ENCODE peak calls at places on chromosomes 2 and 18, in nine cellular contexts. One of them, this sample, is unnamed.

GRCh38 chr2:54083021-54083420 is 32.4 kb upstream of the ACYP2 start:
- DNase-seq in cerebellum: no peak
- DNase-seq in NCI-H2081: no peak
- DNase-seq in GM04504: no peak
- DNase-seq in NB4: no peak
- DNase-seq in GM12865: no peak
- DNase-seq in MV-4-11: no peak
- DNase-seq in DMS 273 treated with DMSO at 0.1 percent for 48 hours: no peak
- DNase-seq in activated naive CD4-positive, alpha-beta T cell: no peak
- DNase-seq in this sample: no peak

GRCh38 chr2:68710336-68710735 is 24.3 kb upstream of the ARHGAP25 start:
- DNase-seq in cerebellum: no peak
- DNase-seq in MV-4-11: no peak
- DNase-seq in activated naive CD4-positive, alpha-beta T cell: no peak
- DNase-seq in NB4: no peak
- DNase-seq in GM12865: no peak
- DNase-seq in NCI-H2081: no peak
- DNase-seq in GM04504: no peak
- DNase-seq in DMS 273 treated with DMSO at 0.1 percent for 48 hours: no peak
- DNase-seq in this sample: no peak

GRCh38 chr18:44802508-44802907 is 121.8 kb downstream of the SETBP1 start:
- DNase-seq in NCI-H2081: no peak
- DNase-seq in cerebellum: no peak
- DNase-seq in MV-4-11: no peak
- DNase-seq in GM12865: no peak
- DNase-seq in NB4: no peak
- DNase-seq in GM04504: no peak
- DNase-seq in activated naive CD4-positive, alpha-beta T cell: no peak
- DNase-seq in DMS 273 treated with DMSO at 0.1 percent for 48 hours: peak
- DNase-seq in this sample: no peak

GRCh38 chr18:9321017-9321452 is 13.5 kb upstream of the TWSG1 start:
- DNase-seq in NB4: no peak
- DNase-seq in cerebellum: no peak
- DNase-seq in DMS 273 treated with DMSO at 0.1 percent for 48 hours: no peak
- DNase-seq in NCI-H2081: no peak
- DNase-seq in GM04504: no peak
- DNase-seq in GM12865: no peak
- DNase-seq in MV-4-11: no peak
- DNase-seq in activated naive CD4-positive, alpha-beta T cell: no peak
- DNase-seq in this sample: peak

GRCh38 chr2:48531141-48531648 is 1.2 kb downstream of the STON1 start:
- DNase-seq in NB4: peak
- DNase-seq in activated naive CD4-positive, alpha-beta T cell: no peak
- DNase-seq in cerebellum: peak
- DNase-seq in GM04504: peak
- DNase-seq in DMS 273 treated with DMSO at 0.1 percent for 48 hours: no peak
- DNase-seq in NCI-H2081: peak
- DNase-seq in GM12865: no peak
- DNase-seq in MV-4-11: peak
- DNase-seq in this sample: peak

GRCh38 chr2:12950957-12951656 is 234.4 kb downstream of the TRIB2 start:
- DNase-seq in DMS 273 treated with DMSO at 0.1 percent for 48 hours: no peak
- DNase-seq in NCI-H2081: no peak
- DNase-seq in GM12865: no peak
- DNase-seq in NB4: no peak
- DNase-seq in MV-4-11: peak
- DNase-seq in activated naive CD4-positive, alpha-beta T cell: no peak
- DNase-seq in GM04504: peak
- DNase-seq in cerebellum: no peak
- DNase-seq in this sample: no peak

GRCh38 chr2:43634604-43635306 is 2.3 kb upstream of the PLEKHH2 start:
- DNase-seq in NB4: no peak
- DNase-seq in GM12865: no peak
- DNase-seq in DMS 273 treated with DMSO at 0.1 percent for 48 hours: no peak
- DNase-seq in NCI-H2081: peak
- DNase-seq in cerebellum: no peak
- DNase-seq in activated naive CD4-positive, alpha-beta T cell: no peak
- DNase-seq in GM04504: peak
- DNase-seq in MV-4-11: peak
- DNase-seq in this sample: peak

GRCh38 chr2:44902178-44902577 is 39.3 kb upstream of the SIX3 start:
- DNase-seq in DMS 273 treated with DMSO at 0.1 percent for 48 hours: no peak
- DNase-seq in GM04504: no peak
- DNase-seq in activated naive CD4-positive, alpha-beta T cell: no peak
- DNase-seq in GM12865: no peak
- DNase-seq in cerebellum: no peak
- DNase-seq in MV-4-11: no peak
- DNase-seq in NCI-H2081: no peak
- DNase-seq in NB4: no peak
- DNase-seq in this sample: no peak

GRCh38 chr18:48637081-48637990 is 98.5 kb downstream of the CTIF start:
- DNase-seq in GM12865: no peak
- DNase-seq in DMS 273 treated with DMSO at 0.1 percent for 48 hours: no peak
- DNase-seq in activated naive CD4-positive, alpha-beta T cell: no peak
- DNase-seq in MV-4-11: no peak
- DNase-seq in GM04504: no peak
- DNase-seq in NCI-H2081: no peak
- DNase-seq in NB4: no peak
- DNase-seq in cerebellum: no peak
- DNase-seq in this sample: no peak

GRCh38 chr2:25184254-25184653 is 15.9 kb upstream of the POMC start:
- DNase-seq in NB4: no peak
- DNase-seq in cerebellum: no peak
- DNase-seq in activated naive CD4-positive, alpha-beta T cell: no peak
- DNase-seq in GM12865: no peak
- DNase-seq in GM04504: no peak
- DNase-seq in NCI-H2081: no peak
- DNase-seq in DMS 273 treated with DMSO at 0.1 percent for 48 hours: no peak
- DNase-seq in MV-4-11: no peak
- DNase-seq in this sample: no peak

GRCh38 chr2:10170256-10170655 is 47.7 kb downstream of the RRM2 start:
- DNase-seq in GM04504: no peak
- DNase-seq in NCI-H2081: no peak
- DNase-seq in GM12865: no peak
- DNase-seq in cerebellum: no peak
- DNase-seq in NB4: no peak
- DNase-seq in MV-4-11: no peak
- DNase-seq in activated naive CD4-positive, alpha-beta T cell: no peak
- DNase-seq in DMS 273 treated with DMSO at 0.1 percent for 48 hours: no peak
- DNase-seq in this sample: no peak

GRCh38 chr2:37635359-37636208 is 35.9 kb downstream of the CDC42EP3 start:
- DNase-seq in MV-4-11: peak
- DNase-seq in GM12865: peak
- DNase-seq in GM04504: peak
- DNase-seq in cerebellum: no peak
- DNase-seq in activated naive CD4-positive, alpha-beta T cell: no peak
- DNase-seq in DMS 273 treated with DMSO at 0.1 percent for 48 hours: no peak
- DNase-seq in NCI-H2081: no peak
- DNase-seq in NB4: peak
- DNase-seq in this sample: peak

GRCh38 chr2:215758691-215759090 is 254.7 kb downstream of the MREG start:
- DNase-seq in GM04504: peak
- DNase-seq in NCI-H2081: no peak
- DNase-seq in DMS 273 treated with DMSO at 0.1 percent for 48 hours: no peak
- DNase-seq in cerebellum: no peak
- DNase-seq in NB4: no peak
- DNase-seq in activated naive CD4-positive, alpha-beta T cell: no peak
- DNase-seq in GM12865: no peak
- DNase-seq in MV-4-11: no peak
- DNase-seq in this sample: no peak

GRCh38 chr2:162301151-162301804 is 17.2 kb downstream of the IFIH1 start:
- DNase-seq in NCI-H2081: peak
- DNase-seq in GM12865: peak
- DNase-seq in GM04504: peak
- DNase-seq in DMS 273 treated with DMSO at 0.1 percent for 48 hours: peak
- DNase-seq in activated naive CD4-positive, alpha-beta T cell: peak
- DNase-seq in MV-4-11: peak
- DNase-seq in NB4: peak
- DNase-seq in cerebellum: peak
- DNase-seq in this sample: peak

GRCh38 chr18:23793985-23794867 is 105.0 kb downstream of the LAMA3 start:
- DNase-seq in NCI-H2081: no peak
- DNase-seq in DMS 273 treated with DMSO at 0.1 percent for 48 hours: no peak
- DNase-seq in GM04504: no peak
- DNase-seq in GM12865: no peak
- DNase-seq in NB4: no peak
- DNase-seq in MV-4-11: peak
- DNase-seq in activated naive CD4-positive, alpha-beta T cell: no peak
- DNase-seq in cerebellum: no peak
- DNase-seq in this sample: no peak

GRCh38 chr2:207663870-207664545 is 38.8 kb upstream of the METTL21A start:
- DNase-seq in NB4: no peak
- DNase-seq in GM04504: no peak
- DNase-seq in activated naive CD4-positive, alpha-beta T cell: no peak
- DNase-seq in cerebellum: no peak
- DNase-seq in MV-4-11: no peak
- DNase-seq in DMS 273 treated with DMSO at 0.1 percent for 48 hours: no peak
- DNase-seq in NCI-H2081: peak
- DNase-seq in GM12865: no peak
- DNase-seq in this sample: no peak

This sample was measured in OCI-M1.